ENCODE peak calls at places on chromosomes 6 and 20, in six cellular contexts. N, H, J, P, X and W are unnamed samples.

GRCh38 chr20:7712661-7713060 is 227.6 kb downstream of the HAO1 start:
- DNase-seq in H (no peak), N (no peak), P (no peak), J (no peak), X (no peak), W (no peak)

GRCh38 chr6:98875375-98875774 is 41.0 kb downstream of the POU3F2 start:
- DNase-seq in P (no peak), J (no peak), N (no peak), H (no peak), X (no peak), W (no peak)

GRCh38 chr20:64093013-64093503 is 8.9 kb upstream of the LKAAEAR1 start:
- DNase-seq in P (no peak), H (no peak), N (peak), J (no peak), X (no peak), W (peak)

GRCh38 chr20:42041000-42041565 is 422.9 kb upstream of the CHD6 start:
- DNase-seq in P (no peak), N (no peak), J (no peak), X (no peak), H (no peak), W (no peak)

GRCh38 chr20:62717933-62718332 is 9.3 kb downstream of the NTSR1 start:
- DNase-seq in X (no peak), N (no peak), P (no peak), H (no peak), J (no peak), W (no peak)

GRCh38 chr6:89574860-89575561 is 63.5 kb downstream of the LYRM2 start:
- DNase-seq in P (no peak), N (no peak), X (no peak), J (no peak), H (no peak), W (peak)

GRCh38 chr20:35907017-35907685 is 47.2 kb downstream of the SCAND1 start:
- DNase-seq in H (no peak), X (no peak), N (no peak), P (no peak), J (no peak), W (no peak)

GRCh38 chr6:135301304-135301703 is 120.2 kb downstream of the MYB start:
- DNase-seq in N (no peak), J (no peak), X (no peak), H (no peak), P (no peak), W (no peak)

GRCh38 chr20:17742426-17743130 is 42.8 kb downstream of the BANF2 start:
- DNase-seq in X (no peak), J (no peak), H (no peak), P (no peak), N (no peak), W (no peak)

GRCh38 chr6:15239606-15240364 is 6.1 kb upstream of the JARID2 start:
- DNase-seq in J (no peak), X (no peak), P (peak), H (no peak), N (no peak), W (no peak)

GRCh38 chr6:129691043-129691640 is 18.8 kb downstream of the ARHGAP18 start:
- DNase-seq in X (no peak), J (no peak), H (no peak), P (no peak), N (no peak), W (no peak)

GRCh38 chr6:127182501-127182900 is 64.0 kb downstream of the RSPO3 start:
- DNase-seq in H (no peak), N (no peak), X (no peak), J (no peak), P (peak), W (no peak)

GRCh38 chr6:169008641-169009040 is 245.0 kb downstream of the THBS2 start:
- DNase-seq in P (no peak), H (no peak), X (no peak), N (no peak), J (no peak), W (no peak)

GRCh38 chr6:89301586-89302194 is 13.4 kb downstream of the GABRR2 start:
- DNase-seq in N (no peak), P (no peak), H (no peak), X (no peak), J (no peak), W (no peak)

GRCh38 chr20:60455272-60455671 is 497.0 kb downstream of the CDH26 start:
- DNase-seq in N (no peak), X (no peak), P (no peak), J (no peak), H (no peak), W (no peak)

GRCh38 chr6:148599967-148600426 is 146.8 kb upstream of the UST start:
- DNase-seq in J (no peak), P (no peak), N (peak), H (no peak), X (no peak), W (peak)

GRCh38 chr20:17845701-17846475 is 122.7 kb downstream of the SNX5 start:
- DNase-seq in X (no peak), H (no peak), N (no peak), J (no peak), P (no peak), W (no peak)

GRCh38 chr6:43891072-43891870 is 121.3 kb downstream of the VEGFA start:
- DNase-seq in N (peak), J (no peak), P (no peak), H (no peak), X (no peak), W (no peak)

GRCh38 chr20:47389867-47390347 is 33.4 kb upstream of the ZMYND8 start:
- DNase-seq in J (peak), X (no peak), H (no peak), N (no peak), P (peak), W (peak)

GRCh38 chr6:36586606-36587005 is 7.6 kb upstream of the SRSF3 start:
- DNase-seq in N (no peak), X (no peak), P (no peak), H (no peak), J (no peak), W (no peak)

GRCh38 chr6:36927691-36928546 is 26.6 kb upstream of the PI16 start:
- DNase-seq in J (no peak), N (no peak), X (no peak), H (no peak), P (peak), W (peak)

GRCh38 chr6:106318061-106318460 is 7.5 kb downstream of the ATG5 start:
- DNase-seq in J (no peak), P (no peak), H (no peak), X (no peak), N (no peak), W (no peak)

GRCh38 chr20:51768759-51769517 is 748 bp upstream of the ATP9A start:
- DNase-seq in N (no peak), X (no peak), J (no peak), P (no peak), H (no peak), W (no peak)

GRCh38 chr6:105380634-105381033 is 22.2 kb downstream of the PREP start:
- DNase-seq in X (no peak), N (no peak), J (no peak), P (no peak), H (no peak), W (no peak)

GRCh38 chr20:49725694-49726093 is 12.0 kb upstream of the B4GALT5 start:
- DNase-seq in N (no peak), P (no peak), H (no peak), X (no peak), J (no peak), W (no peak)

GRCh38 chr20:54431545-54431944 is 43.8 kb upstream of the DOK5 start:
- DNase-seq in P (peak), J (no peak), N (no peak), X (no peak), H (no peak), W (no peak)

GRCh38 chr6:11609324-11610071 is 71.9 kb downstream of the TMEM170B start:
- DNase-seq in H (no peak), X (no peak), J (no peak), N (no peak), P (peak), W (peak)